ENCODE peak calls at places on chromosomes 1 and 21, in nine cellular contexts. K, J, D, A, M, T, C, U and Q are unnamed samples.

GRCh38 chr1:173445164-173445563 is 32.0 kb upstream of the PRDX6 start:
- DNase-seq in K (no peak), J (no peak), D (no peak), A (no peak), M (no peak), T (no peak), C (no peak), U (no peak), Q (no peak)

GRCh38 chr1:44553771-44554170 is 120.5 kb downstream of the TMEM53 start:
- DNase-seq in K (no peak), J (no peak), D (no peak), A (no peak), M (no peak), T (no peak), C (peak; percentile 35), U (peak; percentile 73), Q (no peak)

GRCh38 chr1:115840615-115841460 is at the start of gene NHLH2:
- DNase-seq in K (no peak), J (no peak), D (no peak), A (no peak), M (no peak), T (no peak), C (no peak), U (no peak), Q (no peak)

GRCh38 chr1:203643213-203644045 is 16.8 kb downstream of the ATP2B4 start:
- DNase-seq in K (no peak), J (no peak), D (no peak), A (no peak), M (no peak), T (no peak), C (no peak), U (no peak), Q (no peak)

GRCh38 chr1:51956528-51957509 is 33.7 kb downstream of the RAB3B start:
- DNase-seq in K (peak; percentile 2), J (no peak), D (no peak), A (peak; percentile 32), M (no peak), T (no peak), C (no peak), U (peak; percentile 20), Q (no peak)

GRCh38 chr1:224498574-224499170 is 64.1 kb upstream of the WDR26 start:
- DNase-seq in K (no peak), J (no peak), D (no peak), A (no peak), M (no peak), T (peak; percentile 60), C (peak; percentile 29), U (peak; percentile 49), Q (no peak)

GRCh38 chr21:29298348-29299045 is at the start of gene BACH1:
- DNase-seq in K (peak; percentile 85), J (peak; percentile 95), D (peak; percentile 83), A (peak; percentile 86), M (peak; percentile 84), T (peak; percentile 89), C (peak; percentile 98), U (peak; percentile 84), Q (peak; percentile 72)

GRCh38 chr1:37995773-37996379 is 6.1 kb upstream of the SF3A3 start:
- DNase-seq in K (no peak), J (peak; percentile 79), D (no peak), A (no peak), M (no peak), T (no peak), C (peak; percentile 83), U (no peak), Q (no peak)